ENCODE peak calls at places on chromosomes 4 and X, in ten cellular contexts. One of them, this sample, is unnamed.

GRCh38 chr4:53536328-53536727 is 55.0 kb downstream of the LNX1 start:
- DNase-seq in fibroblast of mammary gland: no peak
- DNase-seq in stimulated activated CD8-positive, alpha-beta memory T cell treated with anti-CD3 and anti-CD28 coated beads, Interleukin-7, amount 100 ng/mL, for 24 hours: no peak
- DNase-seq in SW480: no peak
- DNase-seq in spleen: no peak
- DNase-seq in activated CD4-positive, CD25-positive, alpha-beta regulatory T cell: no peak
- DNase-seq in stimulated activated CD4-positive, alpha-beta T cell treated with anti-CD3 and anti-CD28 coated beads, Interleukin-12 subunit alpha, Interleukin-12 subunit beta, amount 100 ng/mL, for 4 hours: no peak
- DNase-seq in endothelial cell: no peak
- DNase-seq in stimulated activated naive CD8-positive, alpha-beta T cell treated with anti-CD3 and anti-CD28 coated beads, Interleukin-15, amount 100 ng/mL, for 72 hours: no peak
- DNase-seq in lung: no peak
- DNase-seq in this sample: no peak

GRCh38 chr4:829761-830655 is 4.1 kb upstream of the CPLX1 start:
- DNase-seq in fibroblast of mammary gland: no peak
- DNase-seq in stimulated activated CD8-positive, alpha-beta memory T cell treated with anti-CD3 and anti-CD28 coated beads, Interleukin-7, amount 100 ng/mL, for 24 hours: no peak
- DNase-seq in SW480: no peak
- DNase-seq in spleen: peak; percentile 67
- DNase-seq in activated CD4-positive, CD25-positive, alpha-beta regulatory T cell: no peak
- DNase-seq in stimulated activated CD4-positive, alpha-beta T cell treated with anti-CD3 and anti-CD28 coated beads, Interleukin-12 subunit alpha, Interleukin-12 subunit beta, amount 100 ng/mL, for 4 hours: no peak
- DNase-seq in endothelial cell: no peak
- DNase-seq in stimulated activated naive CD8-positive, alpha-beta T cell treated with anti-CD3 and anti-CD28 coated beads, Interleukin-15, amount 100 ng/mL, for 72 hours: peak; percentile 7
- DNase-seq in lung: no peak
- DNase-seq in this sample: no peak

GRCh38 chrX:134173541-134174272 is 63.3 kb upstream of the CCDC160 start:
- DNase-seq in fibroblast of mammary gland: no peak
- DNase-seq in stimulated activated CD8-positive, alpha-beta memory T cell treated with anti-CD3 and anti-CD28 coated beads, Interleukin-7, amount 100 ng/mL, for 24 hours: no peak
- DNase-seq in SW480: no peak
- DNase-seq in spleen: peak; percentile 74
- DNase-seq in activated CD4-positive, CD25-positive, alpha-beta regulatory T cell: no peak
- DNase-seq in stimulated activated CD4-positive, alpha-beta T cell treated with anti-CD3 and anti-CD28 coated beads, Interleukin-12 subunit alpha, Interleukin-12 subunit beta, amount 100 ng/mL, for 4 hours: no peak
- DNase-seq in endothelial cell: peak; percentile 19
- DNase-seq in stimulated activated naive CD8-positive, alpha-beta T cell treated with anti-CD3 and anti-CD28 coated beads, Interleukin-15, amount 100 ng/mL, for 72 hours: peak; percentile 28
- DNase-seq in lung: no peak
- DNase-seq in this sample: no peak

GRCh38 chr4:89222171-89222570 is 85.4 kb downstream of the GPRIN3 start:
- DNase-seq in fibroblast of mammary gland: no peak
- DNase-seq in stimulated activated CD8-positive, alpha-beta memory T cell treated with anti-CD3 and anti-CD28 coated beads, Interleukin-7, amount 100 ng/mL, for 24 hours: no peak
- DNase-seq in SW480: peak; percentile 64
- DNase-seq in spleen: no peak
- DNase-seq in activated CD4-positive, CD25-positive, alpha-beta regulatory T cell: no peak
- DNase-seq in stimulated activated CD4-positive, alpha-beta T cell treated with anti-CD3 and anti-CD28 coated beads, Interleukin-12 subunit alpha, Interleukin-12 subunit beta, amount 100 ng/mL, for 4 hours: no peak
- DNase-seq in endothelial cell: no peak
- DNase-seq in stimulated activated naive CD8-positive, alpha-beta T cell treated with anti-CD3 and anti-CD28 coated beads, Interleukin-15, amount 100 ng/mL, for 72 hours: peak; percentile 37
- DNase-seq in lung: no peak
- DNase-seq in this sample: no peak

GRCh38 chrX:152932144-152932543 is 34.3 kb downstream of the ZNF185 start:
- DNase-seq in fibroblast of mammary gland: no peak
- DNase-seq in stimulated activated CD8-positive, alpha-beta memory T cell treated with anti-CD3 and anti-CD28 coated beads, Interleukin-7, amount 100 ng/mL, for 24 hours: no peak
- DNase-seq in SW480: no peak
- DNase-seq in spleen: peak; percentile 61
- DNase-seq in activated CD4-positive, CD25-positive, alpha-beta regulatory T cell: no peak
- DNase-seq in stimulated activated CD4-positive, alpha-beta T cell treated with anti-CD3 and anti-CD28 coated beads, Interleukin-12 subunit alpha, Interleukin-12 subunit beta, amount 100 ng/mL, for 4 hours: no peak
- DNase-seq in endothelial cell: no peak
- DNase-seq in stimulated activated naive CD8-positive, alpha-beta T cell treated with anti-CD3 and anti-CD28 coated beads, Interleukin-15, amount 100 ng/mL, for 72 hours: no peak
- DNase-seq in lung: no peak
- DNase-seq in this sample: no peak

GRCh38 chr4:37002625-37003024 is 241.9 kb upstream of the NWD2 start:
- DNase-seq in fibroblast of mammary gland: no peak
- DNase-seq in stimulated activated CD8-positive, alpha-beta memory T cell treated with anti-CD3 and anti-CD28 coated beads, Interleukin-7, amount 100 ng/mL, for 24 hours: no peak
- DNase-seq in SW480: no peak
- DNase-seq in spleen: no peak
- DNase-seq in activated CD4-positive, CD25-positive, alpha-beta regulatory T cell: no peak
- DNase-seq in stimulated activated CD4-positive, alpha-beta T cell treated with anti-CD3 and anti-CD28 coated beads, Interleukin-12 subunit alpha, Interleukin-12 subunit beta, amount 100 ng/mL, for 4 hours: no peak
- DNase-seq in endothelial cell: no peak
- DNase-seq in stimulated activated naive CD8-positive, alpha-beta T cell treated with anti-CD3 and anti-CD28 coated beads, Interleukin-15, amount 100 ng/mL, for 72 hours: no peak
- DNase-seq in lung: no peak
- DNase-seq in this sample: no peak

GRCh38 chrX:14922437-14922836 is 49.2 kb downstream of the MOSPD2 start:
- DNase-seq in fibroblast of mammary gland: peak; percentile 77
- DNase-seq in stimulated activated CD8-positive, alpha-beta memory T cell treated with anti-CD3 and anti-CD28 coated beads, Interleukin-7, amount 100 ng/mL, for 24 hours: no peak
- DNase-seq in SW480: no peak
- DNase-seq in spleen: no peak
- DNase-seq in activated CD4-positive, CD25-positive, alpha-beta regulatory T cell: no peak
- DNase-seq in stimulated activated CD4-positive, alpha-beta T cell treated with anti-CD3 and anti-CD28 coated beads, Interleukin-12 subunit alpha, Interleukin-12 subunit beta, amount 100 ng/mL, for 4 hours: no peak
- DNase-seq in endothelial cell: no peak
- DNase-seq in stimulated activated naive CD8-positive, alpha-beta T cell treated with anti-CD3 and anti-CD28 coated beads, Interleukin-15, amount 100 ng/mL, for 72 hours: no peak
- DNase-seq in lung: no peak
- DNase-seq in this sample: no peak

GRCh38 chr4:124018383-124019317 is 622.1 kb downstream of the SPRY1 start:
- DNase-seq in fibroblast of mammary gland: peak; percentile 93
- DNase-seq in stimulated activated CD8-positive, alpha-beta memory T cell treated with anti-CD3 and anti-CD28 coated beads, Interleukin-7, amount 100 ng/mL, for 24 hours: no peak
- DNase-seq in SW480: no peak
- DNase-seq in spleen: peak; percentile 70
- DNase-seq in activated CD4-positive, CD25-positive, alpha-beta regulatory T cell: no peak
- DNase-seq in stimulated activated CD4-positive, alpha-beta T cell treated with anti-CD3 and anti-CD28 coated beads, Interleukin-12 subunit alpha, Interleukin-12 subunit beta, amount 100 ng/mL, for 4 hours: no peak
- DNase-seq in endothelial cell: no peak
- DNase-seq in stimulated activated naive CD8-positive, alpha-beta T cell treated with anti-CD3 and anti-CD28 coated beads, Interleukin-15, amount 100 ng/mL, for 72 hours: peak; percentile 9
- DNase-seq in lung: peak; percentile 42
- DNase-seq in this sample: peak; percentile 89

GRCh38 chr4:139550724-139551429 is 5.1 kb downstream of the SETD7 start:
- DNase-seq in fibroblast of mammary gland: peak; percentile 37
- DNase-seq in stimulated activated CD8-positive, alpha-beta memory T cell treated with anti-CD3 and anti-CD28 coated beads, Interleukin-7, amount 100 ng/mL, for 24 hours: no peak
- DNase-seq in SW480: no peak
- DNase-seq in spleen: no peak
- DNase-seq in activated CD4-positive, CD25-positive, alpha-beta regulatory T cell: no peak
- DNase-seq in stimulated activated CD4-positive, alpha-beta T cell treated with anti-CD3 and anti-CD28 coated beads, Interleukin-12 subunit alpha, Interleukin-12 subunit beta, amount 100 ng/mL, for 4 hours: no peak
- DNase-seq in endothelial cell: no peak
- DNase-seq in stimulated activated naive CD8-positive, alpha-beta T cell treated with anti-CD3 and anti-CD28 coated beads, Interleukin-15, amount 100 ng/mL, for 72 hours: no peak
- DNase-seq in lung: no peak
- DNase-seq in this sample: peak; percentile 75

GRCh38 chr4:81084029-81084428 is 53.5 kb downstream of the BMP3 start:
- DNase-seq in fibroblast of mammary gland: peak; percentile 81
- DNase-seq in stimulated activated CD8-positive, alpha-beta memory T cell treated with anti-CD3 and anti-CD28 coated beads, Interleukin-7, amount 100 ng/mL, for 24 hours: no peak
- DNase-seq in SW480: peak; percentile 32
- DNase-seq in spleen: no peak
- DNase-seq in activated CD4-positive, CD25-positive, alpha-beta regulatory T cell: no peak
- DNase-seq in stimulated activated CD4-positive, alpha-beta T cell treated with anti-CD3 and anti-CD28 coated beads, Interleukin-12 subunit alpha, Interleukin-12 subunit beta, amount 100 ng/mL, for 4 hours: no peak
- DNase-seq in endothelial cell: no peak
- DNase-seq in stimulated activated naive CD8-positive, alpha-beta T cell treated with anti-CD3 and anti-CD28 coated beads, Interleukin-15, amount 100 ng/mL, for 72 hours: no peak
- DNase-seq in lung: no peak
- DNase-seq in this sample: no peak

GRCh38 chr4:123555500-123556273 is 159.1 kb downstream of the SPRY1 start:
- DNase-seq in fibroblast of mammary gland: peak; percentile 92
- DNase-seq in stimulated activated CD8-positive, alpha-beta memory T cell treated with anti-CD3 and anti-CD28 coated beads, Interleukin-7, amount 100 ng/mL, for 24 hours: no peak
- DNase-seq in SW480: peak; percentile 63
- DNase-seq in spleen: no peak
- DNase-seq in activated CD4-positive, CD25-positive, alpha-beta regulatory T cell: no peak
- DNase-seq in stimulated activated CD4-positive, alpha-beta T cell treated with anti-CD3 and anti-CD28 coated beads, Interleukin-12 subunit alpha, Interleukin-12 subunit beta, amount 100 ng/mL, for 4 hours: no peak
- DNase-seq in endothelial cell: no peak
- DNase-seq in stimulated activated naive CD8-positive, alpha-beta T cell treated with anti-CD3 and anti-CD28 coated beads, Interleukin-15, amount 100 ng/mL, for 72 hours: no peak
- DNase-seq in lung: peak; percentile 89
- DNase-seq in this sample: peak; percentile 65

GRCh38 chr4:48557478-48557877 is 67.4 kb downstream of the ZAR1 start:
- DNase-seq in fibroblast of mammary gland: peak; percentile 7
- DNase-seq in stimulated activated CD8-positive, alpha-beta memory T cell treated with anti-CD3 and anti-CD28 coated beads, Interleukin-7, amount 100 ng/mL, for 24 hours: no peak
- DNase-seq in SW480: no peak
- DNase-seq in spleen: no peak
- DNase-seq in activated CD4-positive, CD25-positive, alpha-beta regulatory T cell: no peak
- DNase-seq in stimulated activated CD4-positive, alpha-beta T cell treated with anti-CD3 and anti-CD28 coated beads, Interleukin-12 subunit alpha, Interleukin-12 subunit beta, amount 100 ng/mL, for 4 hours: no peak
- DNase-seq in endothelial cell: no peak
- DNase-seq in stimulated activated naive CD8-positive, alpha-beta T cell treated with anti-CD3 and anti-CD28 coated beads, Interleukin-15, amount 100 ng/mL, for 72 hours: no peak
- DNase-seq in lung: no peak
- DNase-seq in this sample: peak; percentile 12

GRCh38 chr4:86117781-86118302 is 242.0 kb downstream of the MAPK10 start:
- DNase-seq in fibroblast of mammary gland: peak; percentile 96
- DNase-seq in stimulated activated CD8-positive, alpha-beta memory T cell treated with anti-CD3 and anti-CD28 coated beads, Interleukin-7, amount 100 ng/mL, for 24 hours: no peak
- DNase-seq in SW480: no peak
- DNase-seq in spleen: no peak
- DNase-seq in activated CD4-positive, CD25-positive, alpha-beta regulatory T cell: no peak
- DNase-seq in stimulated activated CD4-positive, alpha-beta T cell treated with anti-CD3 and anti-CD28 coated beads, Interleukin-12 subunit alpha, Interleukin-12 subunit beta, amount 100 ng/mL, for 4 hours: no peak
- DNase-seq in endothelial cell: no peak
- DNase-seq in stimulated activated naive CD8-positive, alpha-beta T cell treated with anti-CD3 and anti-CD28 coated beads, Interleukin-15, amount 100 ng/mL, for 72 hours: no peak
- DNase-seq in lung: no peak
- DNase-seq in this sample: no peak

GRCh38 chr4:151049430-151049884 is 34.4 kb upstream of the LRBA start:
- DNase-seq in fibroblast of mammary gland: no peak
- DNase-seq in stimulated activated CD8-positive, alpha-beta memory T cell treated with anti-CD3 and anti-CD28 coated beads, Interleukin-7, amount 100 ng/mL, for 24 hours: no peak
- DNase-seq in SW480: no peak
- DNase-seq in spleen: no peak
- DNase-seq in activated CD4-positive, CD25-positive, alpha-beta regulatory T cell: no peak
- DNase-seq in stimulated activated CD4-positive, alpha-beta T cell treated with anti-CD3 and anti-CD28 coated beads, Interleukin-12 subunit alpha, Interleukin-12 subunit beta, amount 100 ng/mL, for 4 hours: no peak
- DNase-seq in endothelial cell: no peak
- DNase-seq in stimulated activated naive CD8-positive, alpha-beta T cell treated with anti-CD3 and anti-CD28 coated beads, Interleukin-15, amount 100 ng/mL, for 72 hours: no peak
- DNase-seq in lung: no peak
- DNase-seq in this sample: no peak

GRCh38 chr4:25838526-25838925 is 24.3 kb downstream of the SEL1L3 start:
- DNase-seq in fibroblast of mammary gland: no peak
- DNase-seq in stimulated activated CD8-positive, alpha-beta memory T cell treated with anti-CD3 and anti-CD28 coated beads, Interleukin-7, amount 100 ng/mL, for 24 hours: no peak
- DNase-seq in SW480: no peak
- DNase-seq in spleen: no peak
- DNase-seq in activated CD4-positive, CD25-positive, alpha-beta regulatory T cell: no peak
- DNase-seq in stimulated activated CD4-positive, alpha-beta T cell treated with anti-CD3 and anti-CD28 coated beads, Interleukin-12 subunit alpha, Interleukin-12 subunit beta, amount 100 ng/mL, for 4 hours: no peak
- DNase-seq in endothelial cell: no peak
- DNase-seq in stimulated activated naive CD8-positive, alpha-beta T cell treated with anti-CD3 and anti-CD28 coated beads, Interleukin-15, amount 100 ng/mL, for 72 hours: no peak
- DNase-seq in lung: no peak
- DNase-seq in this sample: no peak

GRCh38 chr4:169147217-169147616 is 123.5 kb downstream of the SH3RF1 start:
- DNase-seq in fibroblast of mammary gland: peak; percentile 47
- DNase-seq in stimulated activated CD8-positive, alpha-beta memory T cell treated with anti-CD3 and anti-CD28 coated beads, Interleukin-7, amount 100 ng/mL, for 24 hours: no peak
- DNase-seq in SW480: peak; percentile 12
- DNase-seq in spleen: no peak
- DNase-seq in activated CD4-positive, CD25-positive, alpha-beta regulatory T cell: no peak
- DNase-seq in stimulated activated CD4-positive, alpha-beta T cell treated with anti-CD3 and anti-CD28 coated beads, Interleukin-12 subunit alpha, Interleukin-12 subunit beta, amount 100 ng/mL, for 4 hours: no peak
- DNase-seq in endothelial cell: no peak
- DNase-seq in stimulated activated naive CD8-positive, alpha-beta T cell treated with anti-CD3 and anti-CD28 coated beads, Interleukin-15, amount 100 ng/mL, for 72 hours: no peak
- DNase-seq in lung: no peak
- DNase-seq in this sample: peak; percentile 45

GRCh38 chrX:137565921-137566745 is at the start of gene ZIC3:
- DNase-seq in fibroblast of mammary gland: peak; percentile 8
- DNase-seq in stimulated activated CD8-positive, alpha-beta memory T cell treated with anti-CD3 and anti-CD28 coated beads, Interleukin-7, amount 100 ng/mL, for 24 hours: no peak
- DNase-seq in SW480: no peak
- DNase-seq in spleen: no peak
- DNase-seq in activated CD4-positive, CD25-positive, alpha-beta regulatory T cell: no peak
- DNase-seq in stimulated activated CD4-positive, alpha-beta T cell treated with anti-CD3 and anti-CD28 coated beads, Interleukin-12 subunit alpha, Interleukin-12 subunit beta, amount 100 ng/mL, for 4 hours: no peak
- DNase-seq in endothelial cell: peak; percentile 72
- DNase-seq in stimulated activated naive CD8-positive, alpha-beta T cell treated with anti-CD3 and anti-CD28 coated beads, Interleukin-15, amount 100 ng/mL, for 72 hours: peak; percentile 48
- DNase-seq in lung: peak; percentile 57
- DNase-seq in this sample: peak; percentile 85

GRCh38 chrX:31219174-31219573 is 147.3 kb upstream of the FTHL17 start:
- DNase-seq in fibroblast of mammary gland: no peak
- DNase-seq in stimulated activated CD8-positive, alpha-beta memory T cell treated with anti-CD3 and anti-CD28 coated beads, Interleukin-7, amount 100 ng/mL, for 24 hours: no peak
- DNase-seq in SW480: no peak
- DNase-seq in spleen: no peak
- DNase-seq in activated CD4-positive, CD25-positive, alpha-beta regulatory T cell: no peak
- DNase-seq in stimulated activated CD4-positive, alpha-beta T cell treated with anti-CD3 and anti-CD28 coated beads, Interleukin-12 subunit alpha, Interleukin-12 subunit beta, amount 100 ng/mL, for 4 hours: no peak
- DNase-seq in endothelial cell: no peak
- DNase-seq in stimulated activated naive CD8-positive, alpha-beta T cell treated with anti-CD3 and anti-CD28 coated beads, Interleukin-15, amount 100 ng/mL, for 72 hours: no peak
- DNase-seq in lung: no peak
- DNase-seq in this sample: no peak

GRCh38 chrX:119790977-119791436 is 423 bp downstream of the RPL39 start:
- DNase-seq in fibroblast of mammary gland: peak; percentile 48
- DNase-seq in stimulated activated CD8-positive, alpha-beta memory T cell treated with anti-CD3 and anti-CD28 coated beads, Interleukin-7, amount 100 ng/mL, for 24 hours: no peak
- DNase-seq in SW480: peak; percentile 54
- DNase-seq in spleen: no peak
- DNase-seq in activated CD4-positive, CD25-positive, alpha-beta regulatory T cell: peak; percentile 12
- DNase-seq in stimulated activated CD4-positive, alpha-beta T cell treated with anti-CD3 and anti-CD28 coated beads, Interleukin-12 subunit alpha, Interleukin-12 subunit beta, amount 100 ng/mL, for 4 hours: peak; percentile 40
- DNase-seq in endothelial cell: no peak
- DNase-seq in stimulated activated naive CD8-positive, alpha-beta T cell treated with anti-CD3 and anti-CD28 coated beads, Interleukin-15, amount 100 ng/mL, for 72 hours: peak; percentile 42
- DNase-seq in lung: peak; percentile 37
- DNase-seq in this sample: peak; percentile 36

GRCh38 chrX:17374619-17375360 is at the start of gene NHS:
- DNase-seq in fibroblast of mammary gland: peak; percentile 62
- DNase-seq in stimulated activated CD8-positive, alpha-beta memory T cell treated with anti-CD3 and anti-CD28 coated beads, Interleukin-7, amount 100 ng/mL, for 24 hours: no peak
- DNase-seq in SW480: peak; percentile 61
- DNase-seq in spleen: peak; percentile 71
- DNase-seq in activated CD4-positive, CD25-positive, alpha-beta regulatory T cell: no peak
- DNase-seq in stimulated activated CD4-positive, alpha-beta T cell treated with anti-CD3 and anti-CD28 coated beads, Interleukin-12 subunit alpha, Interleukin-12 subunit beta, amount 100 ng/mL, for 4 hours: no peak
- DNase-seq in endothelial cell: peak; percentile 64
- DNase-seq in stimulated activated naive CD8-positive, alpha-beta T cell treated with anti-CD3 and anti-CD28 coated beads, Interleukin-15, amount 100 ng/mL, for 72 hours: peak; percentile 46
- DNase-seq in lung: peak; percentile 41
- DNase-seq in this sample: peak; percentile 57

GRCh38 chr4:158850371-158850770 is 81.5 kb downstream of the FNIP2 start:
- DNase-seq in fibroblast of mammary gland: no peak
- DNase-seq in stimulated activated CD8-positive, alpha-beta memory T cell treated with anti-CD3 and anti-CD28 coated beads, Interleukin-7, amount 100 ng/mL, for 24 hours: no peak
- DNase-seq in SW480: no peak
- DNase-seq in spleen: no peak
- DNase-seq in activated CD4-positive, CD25-positive, alpha-beta regulatory T cell: no peak
- DNase-seq in stimulated activated CD4-positive, alpha-beta T cell treated with anti-CD3 and anti-CD28 coated beads, Interleukin-12 subunit alpha, Interleukin-12 subunit beta, amount 100 ng/mL, for 4 hours: no peak
- DNase-seq in endothelial cell: no peak
- DNase-seq in stimulated activated naive CD8-positive, alpha-beta T cell treated with anti-CD3 and anti-CD28 coated beads, Interleukin-15, amount 100 ng/mL, for 72 hours: no peak
- DNase-seq in lung: no peak
- DNase-seq in this sample: no peak

This sample was measured in A673.